ENCODE peak calls at places on chromosomes 13 and 19, in six cellular contexts. One of them, this sample, is unnamed.
A peak's percentile ranks its signal among the peaks of the same experiment; 100 is the strongest.

GRCh38 chr19:7515091-7515470 is 822 bp upstream of the ZNF358 start:
- ATAC-seq in pancreas: no peak
- ATAC-seq in T-helper 17 cell: no peak
- ATAC-seq in left lobe of liver: no peak
- ATAC-seq in activated CD4-positive, alpha-beta T cell treated with anti-CD3 and anti-CD28 coated beads for 36 hours: no peak
- ATAC-seq in heart right ventricle: peak; percentile 85
- ATAC-seq in this sample: no peak

GRCh38 chr13:20000062-20000552 is 41.6 kb downstream of the ZMYM2 start:
- ATAC-seq in pancreas: no peak
- ATAC-seq in T-helper 17 cell: no peak
- ATAC-seq in left lobe of liver: no peak
- ATAC-seq in activated CD4-positive, alpha-beta T cell treated with anti-CD3 and anti-CD28 coated beads for 36 hours: peak; percentile 44
- ATAC-seq in heart right ventricle: no peak
- ATAC-seq in this sample: no peak

GRCh38 chr13:44507639-44508038 is 68.5 kb downstream of the TSC22D1 start:
- ATAC-seq in pancreas: no peak
- ATAC-seq in T-helper 17 cell: no peak
- ATAC-seq in left lobe of liver: no peak
- ATAC-seq in activated CD4-positive, alpha-beta T cell treated with anti-CD3 and anti-CD28 coated beads for 36 hours: no peak
- ATAC-seq in heart right ventricle: no peak
- ATAC-seq in this sample: no peak

GRCh38 chr19:41545547-41545946 is 30.4 kb upstream of the CEACAM21 start:
- ATAC-seq in pancreas: no peak
- ATAC-seq in T-helper 17 cell: no peak
- ATAC-seq in left lobe of liver: peak; percentile 29
- ATAC-seq in activated CD4-positive, alpha-beta T cell treated with anti-CD3 and anti-CD28 coated beads for 36 hours: no peak
- ATAC-seq in heart right ventricle: peak; percentile 23
- ATAC-seq in this sample: no peak

GRCh38 chr19:5292843-5293606 is 47.6 kb downstream of the PTPRS start:
- ATAC-seq in pancreas: peak; percentile 91
- ATAC-seq in T-helper 17 cell: peak; percentile 78
- ATAC-seq in left lobe of liver: peak; percentile 76
- ATAC-seq in activated CD4-positive, alpha-beta T cell treated with anti-CD3 and anti-CD28 coated beads for 36 hours: peak; percentile 86
- ATAC-seq in heart right ventricle: peak; percentile 86
- ATAC-seq in this sample: peak; percentile 77

GRCh38 chr19:10858204-10858828 is 10.1 kb downstream of the C19orf38 start:
- ATAC-seq in pancreas: no peak
- ATAC-seq in T-helper 17 cell: peak; percentile 44
- ATAC-seq in left lobe of liver: peak; percentile 28
- ATAC-seq in activated CD4-positive, alpha-beta T cell treated with anti-CD3 and anti-CD28 coated beads for 36 hours: peak; percentile 69
- ATAC-seq in heart right ventricle: no peak
- ATAC-seq in this sample: no peak

GRCh38 chr13:99285432-99286182 is 21.6 kb downstream of the GPR183 start:
- ATAC-seq in pancreas: peak; percentile 58
- ATAC-seq in T-helper 17 cell: no peak
- ATAC-seq in left lobe of liver: peak; percentile 77
- ATAC-seq in activated CD4-positive, alpha-beta T cell treated with anti-CD3 and anti-CD28 coated beads for 36 hours: no peak
- ATAC-seq in heart right ventricle: peak; percentile 80
- ATAC-seq in this sample: no peak

GRCh38 chr13:111187879-111188643 is 73.0 kb downstream of the ARHGEF7 start:
- ATAC-seq in pancreas: peak; percentile 62
- ATAC-seq in T-helper 17 cell: no peak
- ATAC-seq in left lobe of liver: peak; percentile 38
- ATAC-seq in activated CD4-positive, alpha-beta T cell treated with anti-CD3 and anti-CD28 coated beads for 36 hours: peak; percentile 13
- ATAC-seq in heart right ventricle: peak; percentile 38
- ATAC-seq in this sample: no peak

GRCh38 chr13:107576430-107576829 is 638.9 kb downstream of the LIG4 start:
- ATAC-seq in pancreas: no peak
- ATAC-seq in T-helper 17 cell: no peak
- ATAC-seq in left lobe of liver: no peak
- ATAC-seq in activated CD4-positive, alpha-beta T cell treated with anti-CD3 and anti-CD28 coated beads for 36 hours: no peak
- ATAC-seq in heart right ventricle: no peak
- ATAC-seq in this sample: no peak

GRCh38 chr13:60019119-60019993 is 144.4 kb downstream of the DIAPH3 start:
- ATAC-seq in pancreas: peak; percentile 96
- ATAC-seq in T-helper 17 cell: no peak
- ATAC-seq in left lobe of liver: peak; percentile 87
- ATAC-seq in activated CD4-positive, alpha-beta T cell treated with anti-CD3 and anti-CD28 coated beads for 36 hours: no peak
- ATAC-seq in heart right ventricle: no peak
- ATAC-seq in this sample: peak; percentile 27

GRCh38 chr19:4508698-4509097 is 9.6 kb downstream of the PLIN4 start:
- ATAC-seq in pancreas: no peak
- ATAC-seq in T-helper 17 cell: no peak
- ATAC-seq in left lobe of liver: no peak
- ATAC-seq in activated CD4-positive, alpha-beta T cell treated with anti-CD3 and anti-CD28 coated beads for 36 hours: no peak
- ATAC-seq in heart right ventricle: no peak
- ATAC-seq in this sample: no peak

GRCh38 chr19:19871932-19872331 is 6.2 kb downstream of the ZNF253 start:
- ATAC-seq in pancreas: no peak
- ATAC-seq in T-helper 17 cell: peak; percentile 36
- ATAC-seq in left lobe of liver: no peak
- ATAC-seq in activated CD4-positive, alpha-beta T cell treated with anti-CD3 and anti-CD28 coated beads for 36 hours: peak; percentile 90
- ATAC-seq in heart right ventricle: no peak
- ATAC-seq in this sample: peak; percentile 93

GRCh38 chr13:97133554-97133953 is 88.6 kb upstream of the MBNL2 start:
- ATAC-seq in pancreas: peak; percentile 17
- ATAC-seq in T-helper 17 cell: no peak
- ATAC-seq in left lobe of liver: peak; percentile 85
- ATAC-seq in activated CD4-positive, alpha-beta T cell treated with anti-CD3 and anti-CD28 coated beads for 36 hours: no peak
- ATAC-seq in heart right ventricle: no peak
- ATAC-seq in this sample: no peak

GRCh38 chr13:97945792-97946419 is 7.6 kb upstream of the IPO5 start:
- ATAC-seq in pancreas: no peak
- ATAC-seq in T-helper 17 cell: no peak
- ATAC-seq in left lobe of liver: no peak
- ATAC-seq in activated CD4-positive, alpha-beta T cell treated with anti-CD3 and anti-CD28 coated beads for 36 hours: peak; percentile 57
- ATAC-seq in heart right ventricle: no peak
- ATAC-seq in this sample: no peak

GRCh38 chr19:14146789-14147216 is 10.4 kb upstream of the ASF1B start:
- ATAC-seq in pancreas: peak; percentile 12
- ATAC-seq in T-helper 17 cell: no peak
- ATAC-seq in left lobe of liver: no peak
- ATAC-seq in activated CD4-positive, alpha-beta T cell treated with anti-CD3 and anti-CD28 coated beads for 36 hours: no peak
- ATAC-seq in heart right ventricle: no peak
- ATAC-seq in this sample: no peak

GRCh38 chr13:102055116-102055515 is 346.7 kb downstream of the FGF14 start:
- ATAC-seq in pancreas: no peak
- ATAC-seq in T-helper 17 cell: no peak
- ATAC-seq in left lobe of liver: no peak
- ATAC-seq in activated CD4-positive, alpha-beta T cell treated with anti-CD3 and anti-CD28 coated beads for 36 hours: no peak
- ATAC-seq in heart right ventricle: no peak
- ATAC-seq in this sample: no peak

GRCh38 chr19:44955500-44956439 is 590 bp downstream of the CLPTM1 start:
- ATAC-seq in pancreas: peak; percentile 7
- ATAC-seq in T-helper 17 cell: peak; percentile 7
- ATAC-seq in left lobe of liver: peak; percentile 6
- ATAC-seq in activated CD4-positive, alpha-beta T cell treated with anti-CD3 and anti-CD28 coated beads for 36 hours: peak; percentile 18
- ATAC-seq in heart right ventricle: no peak
- ATAC-seq in this sample: peak; percentile 9

GRCh38 chr19:7544626-7545025 is 9.1 kb downstream of the PNPLA6 start:
- ATAC-seq in pancreas: peak; percentile 33
- ATAC-seq in T-helper 17 cell: peak; percentile 27
- ATAC-seq in left lobe of liver: peak; percentile 37
- ATAC-seq in activated CD4-positive, alpha-beta T cell treated with anti-CD3 and anti-CD28 coated beads for 36 hours: no peak
- ATAC-seq in heart right ventricle: peak; percentile 43
- ATAC-seq in this sample: no peak

GRCh38 chr19:14555918-14556661 is 15.8 kb downstream of the NDUFB7 start:
- ATAC-seq in pancreas: no peak
- ATAC-seq in T-helper 17 cell: no peak
- ATAC-seq in left lobe of liver: no peak
- ATAC-seq in activated CD4-positive, alpha-beta T cell treated with anti-CD3 and anti-CD28 coated beads for 36 hours: no peak
- ATAC-seq in heart right ventricle: no peak
- ATAC-seq in this sample: no peak

GRCh38 chr19:1471514-1472107 is 7.4 kb downstream of the C19orf25 start:
- ATAC-seq in pancreas: peak; percentile 4
- ATAC-seq in T-helper 17 cell: peak; percentile 27
- ATAC-seq in left lobe of liver: no peak
- ATAC-seq in activated CD4-positive, alpha-beta T cell treated with anti-CD3 and anti-CD28 coated beads for 36 hours: no peak
- ATAC-seq in heart right ventricle: no peak
- ATAC-seq in this sample: peak; percentile 7

GRCh38 chr13:48155850-48156249 is 60.9 kb upstream of the MED4 start:
- ATAC-seq in pancreas: peak; percentile 58
- ATAC-seq in T-helper 17 cell: peak; percentile 87
- ATAC-seq in left lobe of liver: no peak
- ATAC-seq in activated CD4-positive, alpha-beta T cell treated with anti-CD3 and anti-CD28 coated beads for 36 hours: peak; percentile 78
- ATAC-seq in heart right ventricle: peak; percentile 59
- ATAC-seq in this sample: peak; percentile 90

GRCh38 chr19:19524053-19524452 is 4.7 kb upstream of the YJEFN3 start:
- ATAC-seq in pancreas: no peak
- ATAC-seq in T-helper 17 cell: no peak
- ATAC-seq in left lobe of liver: no peak
- ATAC-seq in activated CD4-positive, alpha-beta T cell treated with anti-CD3 and anti-CD28 coated beads for 36 hours: no peak
- ATAC-seq in heart right ventricle: no peak
- ATAC-seq in this sample: no peak

GRCh38 chr13:34678154-34678553 is 263.9 kb upstream of the NBEA start:
- ATAC-seq in pancreas: no peak
- ATAC-seq in T-helper 17 cell: no peak
- ATAC-seq in left lobe of liver: no peak
- ATAC-seq in activated CD4-positive, alpha-beta T cell treated with anti-CD3 and anti-CD28 coated beads for 36 hours: no peak
- ATAC-seq in heart right ventricle: no peak
- ATAC-seq in this sample: no peak

GRCh38 chr13:100392709-100393630 is 195.6 kb downstream of the GGACT start:
- ATAC-seq in pancreas: peak; percentile 98
- ATAC-seq in T-helper 17 cell: peak; percentile 52
- ATAC-seq in left lobe of liver: peak; percentile 51
- ATAC-seq in activated CD4-positive, alpha-beta T cell treated with anti-CD3 and anti-CD28 coated beads for 36 hours: peak; percentile 80
- ATAC-seq in heart right ventricle: peak; percentile 94
- ATAC-seq in this sample: peak; percentile 87

This sample was measured in activated CD4-positive, CD25-positive, alpha-beta regulatory T cell treated with anti-CD3 and anti-CD28 coated beads, Interleukin-2, amount 50 U/mL, for 24 hours.